ENCODE peak calls at places on chromosomes 7 and 10, in eight cellular contexts. B, Y, C, D, K, S, H and U are unnamed samples.

GRCh38 chr7:115868369-115868768 is 162.2 kb downstream of the TFEC start:
- DNase-seq in B (no peak), Y (no peak), C (no peak), D (no peak), K (no peak), S (no peak), H (no peak), U (no peak)

GRCh38 chr10:70892631-70893030 is 4.3 kb upstream of the PCBD1 start:
- DNase-seq in B (no peak), Y (no peak), C (no peak), D (no peak), K (no peak), S (no peak), H (peak), U (no peak)

GRCh38 chr7:131238260-131238940 is 89.3 kb upstream of the MKLN1 start:
- DNase-seq in B (no peak), Y (peak), C (peak), D (no peak), K (peak), S (no peak), H (peak), U (no peak)

GRCh38 chr7:24508301-24508700 is 65.0 kb upstream of the PALS2 start:
- DNase-seq in B (no peak), Y (no peak), C (no peak), D (no peak), K (no peak), S (no peak), H (no peak), U (no peak)

GRCh38 chr10:85794553-85794952 is 572.0 kb downstream of the GRID1 start:
- DNase-seq in B (no peak), Y (no peak), C (no peak), D (no peak), K (no peak), S (no peak), H (no peak), U (no peak)

GRCh38 chr7:102845351-102845750 is 67.4 kb upstream of the LRRC17 start:
- DNase-seq in B (no peak), Y (no peak), C (no peak), D (no peak), K (no peak), S (no peak), H (no peak), U (no peak)

GRCh38 chr7:50766106-50766505 is 16.6 kb downstream of the GRB10 start:
- DNase-seq in B (no peak), Y (no peak), C (no peak), D (no peak), K (no peak), S (no peak), H (no peak), U (no peak)

GRCh38 chr10:56346845-56347415 is 14.1 kb downstream of the ZWINT start:
- DNase-seq in B (no peak), Y (peak), C (no peak), D (no peak), K (no peak), S (no peak), H (peak), U (no peak)

GRCh38 chr7:82410461-82410860 is 33.1 kb downstream of the CACNA2D1 start:
- DNase-seq in B (no peak), Y (no peak), C (no peak), D (no peak), K (no peak), S (no peak), H (no peak), U (no peak)

GRCh38 chr10:58266003-58266825 is 1.5 kb downstream of the IPMK start:
- DNase-seq in B (no peak), Y (peak), C (peak), D (no peak), K (peak), S (no peak), H (peak), U (no peak)

GRCh38 chr10:69464801-69465401 is 13.6 kb downstream of the TSPAN15 start:
- DNase-seq in B (no peak), Y (no peak), C (no peak), D (peak), K (no peak), S (peak), H (no peak), U (no peak)

GRCh38 chr7:78165454-78165853 is 366.9 kb downstream of the PHTF2 start:
- DNase-seq in B (no peak), Y (no peak), C (no peak), D (no peak), K (no peak), S (no peak), H (no peak), U (no peak)

GRCh38 chr7:106166651-106167342 is 54.7 kb upstream of the SYPL1 start:
- DNase-seq in B (peak), Y (peak), C (peak), D (no peak), K (peak), S (no peak), H (peak), U (peak)

GRCh38 chr7:114972567-114972966 is 50.7 kb downstream of the MDFIC start:
- DNase-seq in B (no peak), Y (no peak), C (no peak), D (no peak), K (no peak), S (no peak), H (no peak), U (no peak)

GRCh38 chr10:114499630-114500190 is 95.4 kb upstream of the AFAP1L2 start:
- DNase-seq in B (no peak), Y (no peak), C (no peak), D (no peak), K (no peak), S (peak), H (no peak), U (no peak)

GRCh38 chr7:131250331-131250730 is 77.3 kb upstream of the MKLN1 start:
- DNase-seq in B (no peak), Y (peak), C (no peak), D (no peak), K (no peak), S (no peak), H (no peak), U (no peak)

GRCh38 chr10:47402681-47403301 is 18.7 kb upstream of the ZNF488 start:
- DNase-seq in B (peak), Y (peak), C (peak), D (peak), K (peak), S (peak), H (peak), U (peak)

GRCh38 chr7:17408245-17408903 is 109.9 kb downstream of the AHR start:
- DNase-seq in B (peak), Y (peak), C (peak), D (peak), K (peak), S (no peak), H (peak), U (peak)

GRCh38 chr10:50260791-50261281 is 9.5 kb upstream of the ASAH2 start:
- DNase-seq in B (no peak), Y (peak), C (no peak), D (no peak), K (no peak), S (no peak), H (peak), U (no peak)

GRCh38 chr7:73646785-73647724 is 20.6 kb upstream of the VPS37D start:
- DNase-seq in B (no peak), Y (no peak), C (no peak), D (no peak), K (no peak), S (no peak), H (no peak), U (no peak)

GRCh38 chr7:73645643-73646182 is 21.4 kb upstream of the MLXIPL start:
- DNase-seq in B (no peak), Y (no peak), C (no peak), D (no peak), K (no peak), S (no peak), H (no peak), U (no peak)

GRCh38 chr7:73650524-73650923 is 17.1 kb upstream of the VPS37D start:
- DNase-seq in B (no peak), Y (no peak), C (no peak), D (no peak), K (no peak), S (no peak), H (no peak), U (no peak)

GRCh38 chr7:73648593-73649332 is 18.9 kb upstream of the VPS37D start:
- DNase-seq in B (no peak), Y (no peak), C (no peak), D (no peak), K (no peak), S (no peak), H (no peak), U (no peak)

GRCh38 chr7:73647725-73648592 is 19.7 kb upstream of the VPS37D start:
- DNase-seq in B (no peak), Y (no peak), C (no peak), D (no peak), K (no peak), S (peak), H (no peak), U (no peak)
- TF ChIP-seq CTCF in B (no peak), Y (no peak), C (no peak), D (no peak), K (no peak), S (peak), H (no peak), U (no peak)

GRCh38 chr7:91945476-91945875 is 4.8 kb downstream of the AKAP9 start:
- DNase-seq in B (no peak), Y (peak), C (peak), D (no peak), K (peak), S (no peak), H (peak), U (no peak)

GRCh38 chr7:91941450-91941849 is 788 bp downstream of the AKAP9 start:
- DNase-seq in B (no peak), Y (peak), C (peak), D (peak), K (peak), S (peak), H (peak), U (no peak)

GRCh38 chr7:91940171-91940570 is 491 bp upstream of the AKAP9 start:
- DNase-seq in B (no peak), Y (no peak), C (peak), D (no peak), K (peak), S (peak), H (peak), U (no peak)

GRCh38 chr7:91940572-91941341 is at the start of gene AKAP9:
- DNase-seq in B (peak), Y (peak), C (peak), D (peak), K (peak), S (peak), H (peak), U (no peak)

GRCh38 chr7:91942312-91942711 is 1.6 kb downstream of the AKAP9 start:
- DNase-seq in B (no peak), Y (no peak), C (no peak), D (no peak), K (no peak), S (no peak), H (no peak), U (no peak)
- H3K4me3 ChIP-seq in B (no peak), Y (no peak), C (peak), D (peak), K (peak), S (no peak), H (peak), U (peak)

DNA sequence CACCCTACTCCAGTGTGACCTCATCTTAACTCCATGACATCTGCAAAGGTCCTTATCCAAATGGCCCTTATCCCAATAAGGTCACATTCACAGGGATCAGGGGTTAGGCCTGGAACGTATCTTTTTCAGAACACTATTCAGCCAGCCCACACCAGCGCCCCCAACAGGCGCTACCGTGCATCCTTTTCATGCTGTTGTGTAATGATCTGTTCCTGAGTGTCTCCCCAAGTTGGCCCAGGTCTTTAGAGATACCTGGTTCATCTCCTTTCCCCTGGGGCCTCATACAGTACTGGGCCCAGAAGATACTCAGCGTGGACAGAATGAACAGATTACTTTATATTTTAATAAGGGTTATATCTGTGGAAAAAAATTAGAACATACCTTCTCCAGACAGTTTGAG is 132.6 kb upstream of the ADAM12 start:
- DNase-seq in B (no peak), Y (no peak), C (no peak), D (no peak), K (no peak), S (no peak), H (no peak), U (no peak)
- TF ChIP-seq CTCF in B (no peak), Y (no peak), C (peak), D (no peak), K (peak), S (no peak), H (no peak), U (no peak)

GRCh38 chr7:26153823-26154783 is 2.1 kb downstream of the NFE2L3 start:
- DNase-seq in B (no peak), Y (peak), C (peak), D (no peak), K (peak), S (peak), H (peak), U (peak)
- H3K4me3 ChIP-seq in B (peak), Y (peak), C (peak), D (peak), K (peak), S (peak), H (no peak), U (peak)

DNA sequence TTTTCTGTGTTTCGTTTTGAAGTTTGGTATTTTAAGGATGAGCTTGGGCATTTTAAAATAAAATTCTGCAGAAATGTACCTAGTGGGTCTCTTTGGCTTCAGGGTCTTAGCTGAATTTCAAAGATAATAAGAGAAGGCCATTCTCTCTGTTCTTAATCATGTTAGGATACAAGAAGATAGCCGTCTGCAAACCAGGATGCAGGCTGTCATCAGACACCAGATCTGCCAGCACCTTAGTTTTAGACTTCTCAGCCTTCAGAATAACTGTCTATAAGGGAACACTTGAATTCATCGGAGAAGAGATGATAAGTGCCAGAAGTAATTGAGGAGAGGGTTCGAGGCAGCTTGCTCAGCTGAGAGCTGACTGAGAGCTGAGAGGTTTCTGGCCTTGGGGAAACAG is 202.1 kb downstream of the REEP3 start:
- DNase-seq in B (no peak), Y (no peak), C (no peak), D (no peak), K (no peak), S (no peak), H (no peak), U (no peak)
- TF ChIP-seq CTCF in B (no peak), Y (no peak), C (no peak), D (no peak), K (no peak), S (no peak), H (no peak), U (no peak)

GRCh38 chr7:23246540-23246939 is at the start of gene GPNMB:
- DNase-seq in B (no peak), Y (peak), C (peak), D (no peak), K (peak), S (no peak), H (peak), U (peak)
- H3K4me3 ChIP-seq in B (no peak), Y (no peak), C (peak), D (peak), K (peak), S (peak), H (peak), U (peak)